ENCODE peak calls at places on chromosomes 11 and 22, in four cellular contexts. F is HepG2, R is H1, U is HCT116. K is an unnamed sample.
A peak's percentile ranks its signal among the peaks of the same experiment; 100 is the strongest.

GRCh38 chr11:94885133-94885532 is 88.2 kb downstream of the CWC15 start:
- DNase-seq in F (no peak), R (no peak), U (no peak), K (no peak)

GRCh38 chr11:8258771-8259170 is 4.9 kb downstream of the LMO1 start:
- DNase-seq in F (no peak), R (no peak), U (no peak), K (no peak)

GRCh38 chr11:92536895-92537294 is 312.3 kb downstream of the FAT3 start:
- DNase-seq in F (no peak), R (no peak), U (no peak), K (no peak)

GRCh38 chr11:131713529-131714134 is 343.2 kb downstream of the NTM start:
- DNase-seq in F (peak; percentile 3), R (no peak), U (no peak), K (no peak)

GRCh38 chr11:114262681-114263509 is 33.3 kb upstream of the NNMT start:
- DNase-seq in F (peak; percentile 44), R (no peak), U (peak; percentile 26), K (peak; percentile 77)

GRCh38 chr11:57476883-57477506 is 16.7 kb downstream of the RTN4RL2 start:
- DNase-seq in F (no peak), R (no peak), U (no peak), K (peak; percentile 93)

GRCh38 chr22:25754527-25755202 is 12.7 kb downstream of the MYO18B start:
- DNase-seq in F (no peak), R (no peak), U (no peak), K (no peak)

GRCh38 chr11:63711838-63712237 is 30.5 kb downstream of the RTN3 start:
- DNase-seq in F (no peak), R (no peak), U (no peak), K (peak; percentile 34)

GRCh38 chr22:26708256-26709009 is 51.0 kb downstream of the MIAT start:
- DNase-seq in F (no peak), R (no peak), U (no peak), K (no peak)

GRCh38 chr11:130428271-130428670 is at the start of gene ADAMTS8:
- DNase-seq in F (no peak), R (no peak), U (no peak), K (no peak)

GRCh38 chr11:134714021-134714656 is 302.1 kb upstream of the B3GAT1 start:
- DNase-seq in F (no peak), R (no peak), U (no peak), K (no peak)

GRCh38 chr11:57640068-57640800 is 9.5 kb downstream of the YPEL4 start:
- DNase-seq in F (no peak), R (no peak), U (no peak), K (no peak)

GRCh38 chr11:68264741-68265540 is 6.8 kb downstream of the C11orf24 start:
- DNase-seq in F (no peak), R (no peak), U (no peak), K (no peak)

GRCh38 chr11:108824601-108825000 is 159.7 kb downstream of the DDX10 start:
- DNase-seq in F (no peak), R (no peak), U (no peak), K (no peak)

GRCh38 chr11:108734956-108735559 is 70.2 kb downstream of the DDX10 start:
- DNase-seq in F (peak; percentile 21), R (no peak), U (peak; percentile 8), K (peak; percentile 58)

GRCh38 chr22:22565991-22566390 is 6.9 kb upstream of the PRAME start:
- DNase-seq in F (no peak), R (no peak), U (no peak), K (no peak)
- TF ChIP-seq JUND in F (no peak), R (no peak), U (no peak), K (no peak)

GRCh38 chr22:17772249-17772962 is 1.9 kb downstream of the BID start:
- DNase-seq in F (no peak), R (no peak), U (no peak), K (no peak)
- TF ChIP-seq JUND in F (no peak), R (no peak), U (no peak), K (no peak)

DNA sequence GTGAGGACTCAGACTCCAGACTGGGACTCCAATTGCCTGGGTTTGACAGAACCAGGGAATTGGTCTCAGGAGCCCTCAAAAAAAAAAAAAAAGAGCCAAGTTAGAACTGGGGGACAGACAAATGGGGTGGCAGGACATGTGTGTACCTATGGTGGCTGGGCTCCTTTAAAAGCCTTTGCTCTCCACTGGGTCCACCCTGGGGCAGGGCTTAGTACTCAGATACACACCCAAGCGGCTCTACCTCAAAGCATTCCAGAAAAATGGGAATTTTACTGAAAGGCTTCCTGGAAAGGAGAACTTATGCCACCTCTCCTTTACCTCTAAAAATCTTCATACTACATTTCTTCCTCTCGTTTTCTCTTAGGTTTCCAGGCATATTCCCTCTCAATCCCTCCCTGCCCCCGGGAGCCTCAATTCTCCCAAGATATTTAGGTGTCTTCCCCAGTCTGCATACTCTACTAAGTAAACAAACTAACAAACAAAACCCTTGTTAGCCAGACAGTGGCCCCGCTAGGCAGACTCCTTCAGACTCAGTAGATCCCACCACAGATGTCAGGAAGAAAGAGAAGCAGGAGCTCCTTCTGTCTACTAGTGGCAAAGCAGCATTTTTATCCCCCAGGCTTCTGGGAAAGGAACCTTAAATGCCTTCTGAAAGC is 764 bp downstream of the PCSK7 start:
- DNase-seq in F (no peak), R (no peak), U (no peak), K (no peak)
- TF ChIP-seq JUND in F (no peak), R (no peak), U (no peak), K (no peak)

GRCh38 chr11:72720047-72720446 is 32.2 kb downstream of the ARAP1 start:
- DNase-seq in F (no peak), R (no peak), U (no peak), K (no peak)
- TF ChIP-seq JUND in F (no peak), R (no peak), U (no peak), K (no peak)

GRCh38 chr22:48253573-48253972 is 1491.1 kb downstream of the TBC1D22A start:
- DNase-seq in F (no peak), R (no peak), U (no peak), K (no peak)

GRCh38 chr22:48250937-48251530 is 1488.6 kb downstream of the TBC1D22A start:
- DNase-seq in F (no peak), R (no peak), U (no peak), K (no peak)

GRCh38 chr22:48254311-48254873 is 1491.9 kb downstream of the TBC1D22A start:
- DNase-seq in F (no peak), R (no peak), U (no peak), K (no peak)

GRCh38 chr22:48251629-48252028 is 1489.2 kb downstream of the TBC1D22A start:
- DNase-seq in F (no peak), R (no peak), U (no peak), K (no peak)

GRCh38 chr22:48253136-48253535 is 1490.7 kb downstream of the TBC1D22A start:
- DNase-seq in F (no peak), R (no peak), U (no peak), K (no peak)
- TF ChIP-seq JUND in F (no peak), R (no peak), U (no peak), K (no peak)

GRCh38 chr11:115452245-115452644 is 52.0 kb downstream of the CADM1 start:
- DNase-seq in F (peak; percentile 20), R (no peak), U (no peak), K (peak; percentile 39)
- TF ChIP-seq JUND in F (no peak), R (no peak), U (no peak), K (no peak)

K was measured in T47D.